ENCODE peak calls at places on chromosome 2, in eight cellular contexts. One of them, this sample, is unnamed.

GRCh38 chr2:152406119-152406835 is 71.3 kb downstream of the FMNL2 start:
- DNase-seq in NCI-H524: no peak
- DNase-seq in AG08396: no peak
- DNase-seq in glutamatergic neuron: no peak
- DNase-seq in dorsolateral prefrontal cortex: no peak
- DNase-seq in BJ: no peak
- DNase-seq in SJSA1: no peak
- DNase-seq in hypothalamus: no peak
- DNase-seq in this sample: no peak

GRCh38 chr2:65708129-65708528 is 275.7 kb upstream of the SPRED2 start:
- DNase-seq in NCI-H524: no peak
- DNase-seq in glutamatergic neuron: no peak
- DNase-seq in BJ: peak; percentile 24
- DNase-seq in AG08396: peak; percentile 42
- DNase-seq in SJSA1: peak; percentile 69
- DNase-seq in hypothalamus: no peak
- DNase-seq in dorsolateral prefrontal cortex: no peak
- DNase-seq in this sample: no peak

GRCh38 chr2:84288335-84288734 is 170.7 kb downstream of the SUCLG1 start:
- DNase-seq in SJSA1: no peak
- DNase-seq in hypothalamus: no peak
- DNase-seq in dorsolateral prefrontal cortex: no peak
- DNase-seq in AG08396: no peak
- DNase-seq in BJ: no peak
- DNase-seq in glutamatergic neuron: no peak
- DNase-seq in NCI-H524: no peak
- DNase-seq in this sample: no peak

GRCh38 chr2:11945139-11946126 is 199.0 kb downstream of the LPIN1 start:
- DNase-seq in SJSA1: no peak
- DNase-seq in NCI-H524: no peak
- DNase-seq in AG08396: no peak
- DNase-seq in hypothalamus: no peak
- DNase-seq in BJ: no peak
- DNase-seq in glutamatergic neuron: no peak
- DNase-seq in dorsolateral prefrontal cortex: no peak
- DNase-seq in this sample: no peak

GRCh38 chr2:161418715-161419337 is 2.7 kb downstream of the TBR1 start:
- DNase-seq in NCI-H524: peak; percentile 28
- DNase-seq in hypothalamus: no peak
- DNase-seq in AG08396: no peak
- DNase-seq in BJ: no peak
- DNase-seq in dorsolateral prefrontal cortex: no peak
- DNase-seq in glutamatergic neuron: peak; percentile 69
- DNase-seq in SJSA1: no peak
- DNase-seq in this sample: peak; percentile 67

GRCh38 chr2:126543081-126543480 is 112.9 kb upstream of the GYPC start:
- DNase-seq in SJSA1: no peak
- DNase-seq in NCI-H524: no peak
- DNase-seq in hypothalamus: no peak
- DNase-seq in glutamatergic neuron: no peak
- DNase-seq in AG08396: no peak
- DNase-seq in BJ: no peak
- DNase-seq in dorsolateral prefrontal cortex: no peak
- DNase-seq in this sample: no peak

GRCh38 chr2:98778153-98778552 is 47.2 kb upstream of the MGAT4A start:
- DNase-seq in glutamatergic neuron: no peak
- DNase-seq in AG08396: no peak
- DNase-seq in hypothalamus: no peak
- DNase-seq in BJ: no peak
- DNase-seq in SJSA1: no peak
- DNase-seq in NCI-H524: no peak
- DNase-seq in dorsolateral prefrontal cortex: no peak
- DNase-seq in this sample: no peak

GRCh38 chr2:190311893-190312634 is 7.6 kb downstream of the HIBCH start:
- DNase-seq in AG08396: no peak
- DNase-seq in NCI-H524: no peak
- DNase-seq in hypothalamus: no peak
- DNase-seq in dorsolateral prefrontal cortex: no peak
- DNase-seq in BJ: no peak
- DNase-seq in SJSA1: no peak
- DNase-seq in glutamatergic neuron: no peak
- DNase-seq in this sample: no peak

GRCh38 chr2:191501390-191502168 is 176.4 kb upstream of the NABP1 start:
- DNase-seq in AG08396: no peak
- DNase-seq in glutamatergic neuron: no peak
- DNase-seq in SJSA1: no peak
- DNase-seq in BJ: no peak
- DNase-seq in NCI-H524: no peak
- DNase-seq in dorsolateral prefrontal cortex: no peak
- DNase-seq in hypothalamus: no peak
- DNase-seq in this sample: no peak

GRCh38 chr2:188353282-188353681 is 61.6 kb downstream of the GULP1 start:
- DNase-seq in dorsolateral prefrontal cortex: no peak
- DNase-seq in SJSA1: no peak
- DNase-seq in AG08396: no peak
- DNase-seq in hypothalamus: no peak
- DNase-seq in NCI-H524: no peak
- DNase-seq in glutamatergic neuron: no peak
- DNase-seq in BJ: no peak
- DNase-seq in this sample: no peak

GRCh38 chr2:143264851-143265250 is 135.6 kb downstream of the ARHGAP15 start:
- DNase-seq in SJSA1: no peak
- DNase-seq in AG08396: peak; percentile 12
- DNase-seq in glutamatergic neuron: no peak
- DNase-seq in dorsolateral prefrontal cortex: no peak
- DNase-seq in BJ: peak; percentile 72
- DNase-seq in hypothalamus: no peak
- DNase-seq in NCI-H524: no peak
- DNase-seq in this sample: no peak

GRCh38 chr2:3288455-3289163 is 89.0 kb downstream of the EIPR1 start:
- DNase-seq in glutamatergic neuron: no peak
- DNase-seq in hypothalamus: no peak
- DNase-seq in dorsolateral prefrontal cortex: no peak
- DNase-seq in BJ: no peak
- DNase-seq in SJSA1: no peak
- DNase-seq in NCI-H524: peak; percentile 23
- DNase-seq in AG08396: no peak
- DNase-seq in this sample: no peak

GRCh38 chr2:239098288-239098970 is 250.5 kb downstream of the TWIST2 start:
- DNase-seq in AG08396: no peak
- DNase-seq in hypothalamus: no peak
- DNase-seq in dorsolateral prefrontal cortex: peak; percentile 80
- DNase-seq in SJSA1: no peak
- DNase-seq in NCI-H524: no peak
- DNase-seq in BJ: no peak
- DNase-seq in glutamatergic neuron: no peak
- DNase-seq in this sample: no peak

GRCh38 chr2:42770288-42771131 is 6.6 kb upstream of the OXER1 start:
- DNase-seq in hypothalamus: no peak
- DNase-seq in dorsolateral prefrontal cortex: no peak
- DNase-seq in BJ: no peak
- DNase-seq in SJSA1: peak; percentile 15
- DNase-seq in NCI-H524: peak; percentile 35
- DNase-seq in glutamatergic neuron: peak; percentile 46
- DNase-seq in AG08396: peak; percentile 64
- DNase-seq in this sample: peak; percentile 40

GRCh38 chr2:120779781-120780283 is 44.2 kb downstream of the GLI2 start:
- DNase-seq in dorsolateral prefrontal cortex: no peak
- DNase-seq in SJSA1: peak; percentile 87
- DNase-seq in AG08396: peak; percentile 72
- DNase-seq in hypothalamus: no peak
- DNase-seq in BJ: peak; percentile 82
- DNase-seq in NCI-H524: peak; percentile 74
- DNase-seq in glutamatergic neuron: no peak
- DNase-seq in this sample: no peak

GRCh38 chr2:29687121-29687520 is 234.3 kb downstream of the ALK start:
- DNase-seq in NCI-H524: no peak
- DNase-seq in BJ: no peak
- DNase-seq in AG08396: no peak
- DNase-seq in hypothalamus: no peak
- DNase-seq in SJSA1: no peak
- DNase-seq in glutamatergic neuron: no peak
- DNase-seq in dorsolateral prefrontal cortex: no peak
- DNase-seq in this sample: no peak

GRCh38 chr2:120578576-120579352 is 156.9 kb upstream of the GLI2 start:
- DNase-seq in BJ: no peak
- DNase-seq in NCI-H524: no peak
- DNase-seq in dorsolateral prefrontal cortex: no peak
- DNase-seq in SJSA1: no peak
- DNase-seq in hypothalamus: no peak
- DNase-seq in AG08396: no peak
- DNase-seq in glutamatergic neuron: no peak
- DNase-seq in this sample: no peak

GRCh38 chr2:69214898-69215297 is 172.1 kb downstream of the GFPT1 start:
- DNase-seq in BJ: no peak
- DNase-seq in dorsolateral prefrontal cortex: no peak
- DNase-seq in NCI-H524: no peak
- DNase-seq in glutamatergic neuron: no peak
- DNase-seq in AG08396: no peak
- DNase-seq in hypothalamus: no peak
- DNase-seq in SJSA1: no peak
- DNase-seq in this sample: no peak

GRCh38 chr2:233817995-233818638 is 36.2 kb downstream of the HJURP start:
- DNase-seq in BJ: no peak
- DNase-seq in dorsolateral prefrontal cortex: peak; percentile 11
- DNase-seq in SJSA1: peak; percentile 31
- DNase-seq in glutamatergic neuron: no peak
- DNase-seq in hypothalamus: no peak
- DNase-seq in NCI-H524: no peak
- DNase-seq in AG08396: no peak
- DNase-seq in this sample: no peak

GRCh38 chr2:238573065-238573778 is 146.5 kb downstream of the ASB1 start:
- DNase-seq in SJSA1: no peak
- DNase-seq in dorsolateral prefrontal cortex: no peak
- DNase-seq in glutamatergic neuron: no peak
- DNase-seq in hypothalamus: no peak
- DNase-seq in AG08396: no peak
- DNase-seq in NCI-H524: no peak
- DNase-seq in BJ: no peak
- DNase-seq in this sample: no peak

GRCh38 chr2:135245055-135245454 is 193.0 kb downstream of the RAB3GAP1 start:
- DNase-seq in NCI-H524: no peak
- DNase-seq in glutamatergic neuron: no peak
- DNase-seq in SJSA1: no peak
- DNase-seq in hypothalamus: no peak
- DNase-seq in AG08396: no peak
- DNase-seq in dorsolateral prefrontal cortex: no peak
- DNase-seq in BJ: no peak
- DNase-seq in this sample: no peak